ENCODE peak calls at places on chromosomes 11 and 22, in seven cellular contexts. B is fibroblast of villous mesenchyme; V is heart right ventricle; U is body of pancreas; N is Caco-2; Q is left ventricle myocardium inferior; F is CD4-positive, alpha-beta T cell. M is an unnamed sample.

GRCh38 chr22:39721456-39722325 is 151.1 kb downstream of the CACNA1I start:
- DNase-seq in B (no peak), N (no peak), U (no peak), V (no peak), F (no peak), Q (no peak), M (no peak)

GRCh38 chr11:65808744-65809341 is 22.0 kb downstream of the OVOL1 start:
- DNase-seq in N (no peak), B (no peak), Q (no peak), V (no peak), U (no peak), F (no peak), M (no peak)

GRCh38 chr11:57713849-57714248 is 1.5 kb downstream of the TMX2 start:
- DNase-seq in U (no peak), B (no peak), V (no peak), F (no peak), Q (no peak), N (no peak), M (no peak)

GRCh38 chr22:25360891-25361645 is 141.6 kb downstream of the CRYBB2 start:
- DNase-seq in V (no peak), N (no peak), F (no peak), B (no peak), Q (no peak), U (peak; percentile 8), M (no peak)

GRCh38 chr11:103541186-103541795 is 432.1 kb downstream of the DYNC2H1 start:
- DNase-seq in N (peak; percentile 55), V (no peak), U (no peak), F (no peak), B (no peak), Q (no peak), M (no peak)

GRCh38 chr22:26276530-26277200 is 107.4 kb downstream of the SEZ6L start:
- DNase-seq in Q (no peak), V (no peak), B (no peak), F (no peak), N (no peak), U (no peak), M (no peak)

GRCh38 chr11:108780119-108780518 is 115.2 kb downstream of the DDX10 start:
- DNase-seq in N (no peak), F (no peak), Q (no peak), B (no peak), U (no peak), V (no peak), M (no peak)

GRCh38 chr22:29269731-29270474 is 1.8 kb downstream of the EWSR1 start:
- DNase-seq in V (no peak), B (peak; percentile 30), N (no peak), Q (no peak), U (no peak), F (no peak), M (no peak)

GRCh38 chr11:126083829-126084607 is 21.4 kb upstream of the CDON start:
- DNase-seq in Q (no peak), B (no peak), U (peak; percentile 26), F (peak; percentile 11), N (no peak), V (no peak), M (no peak)

GRCh38 chr11:128506999-128507591 is 80.3 kb downstream of the ETS1 start:
- DNase-seq in U (peak; percentile 88), N (peak; percentile 37), Q (peak; percentile 83), B (peak; percentile 98), V (peak; percentile 75), F (no peak), M (no peak)

GRCh38 chr11:69261116-69261515 is 32.8 kb upstream of the MYEOV start:
- DNase-seq in V (no peak), N (no peak), U (no peak), B (no peak), F (no peak), Q (no peak), M (no peak)

GRCh38 chr22:24230911-24231656 is 13.8 kb downstream of the GGT5 start:
- DNase-seq in F (peak; percentile 49), N (peak; percentile 38), U (peak; percentile 64), V (peak; percentile 62), Q (peak; percentile 37), B (no peak), M (no peak)

GRCh38 chr11:67646535-67647336 is 3.8 kb downstream of the ACY3 start:
- DNase-seq in N (no peak), U (peak; percentile 75), F (no peak), B (no peak), V (no peak), Q (no peak), M (no peak)

GRCh38 chr22:17815703-17816254 is 41.5 kb upstream of the BID start:
- DNase-seq in Q (no peak), N (no peak), B (no peak), F (no peak), U (no peak), V (no peak), M (no peak)

GRCh38 chr11:2385156-2386151 is 8.3 kb downstream of the CD81 start:
- DNase-seq in B (no peak), Q (no peak), N (no peak), U (no peak), F (no peak), V (peak; percentile 15), M (no peak)

GRCh38 chr22:38313384-38313955 is 3.8 kb downstream of the CSNK1E start:
- DNase-seq in N (no peak), Q (peak; percentile 78), V (peak; percentile 80), F (no peak), B (peak; percentile 99), U (peak; percentile 42), M (no peak)

GRCh38 chr22:36194971-36195370 is 6.6 kb downstream of the APOL4 start:
- DNase-seq in N (peak; percentile 63), U (peak; percentile 51), F (peak; percentile 7), Q (peak; percentile 38), B (peak; percentile 82), V (peak; percentile 40), M (no peak)

GRCh38 chr22:40491990-40492631 is 121.7 kb downstream of the SGSM3 start:
- DNase-seq in U (no peak), B (peak; percentile 60), F (no peak), N (no peak), Q (no peak), V (no peak), M (no peak)

GRCh38 chr11:120630100-120630499 is 118.6 kb downstream of the GRIK4 start:
- DNase-seq in Q (no peak), V (no peak), F (no peak), U (no peak), N (no peak), B (no peak), M (no peak)

GRCh38 chr22:27331526-27332281 is 469.9 kb downstream of the MN1 start:
- DNase-seq in B (peak; percentile 45), U (peak; percentile 82), N (peak; percentile 20), V (peak; percentile 64), Q (peak; percentile 46), F (no peak), M (no peak)

GRCh38 chr11:19714387-19715363 is 2.0 kb downstream of the NAV2 start:
- DNase-seq in N (no peak), Q (peak; percentile 53), B (peak; percentile 10), F (no peak), U (peak; percentile 63), V (peak; percentile 34), M (no peak)

GRCh38 chr11:69874178-69874983 is 55.2 kb upstream of the FGF3 start:
- DNase-seq in F (no peak), V (no peak), U (no peak), N (no peak), B (no peak), Q (no peak), M (peak; percentile 30)

GRCh38 chr22:25334091-25334490 is 114.7 kb downstream of the CRYBB2 start:
- DNase-seq in N (peak; percentile 55), Q (peak; percentile 28), B (peak; percentile 26), U (no peak), F (peak; percentile 14), V (peak; percentile 78), M (no peak)

GRCh38 chr11:107576497-107577086 is 11.1 kb upstream of the ALKBH8 start:
- DNase-seq in U (peak; percentile 48), V (peak; percentile 23), N (peak; percentile 72), B (peak; percentile 58), Q (no peak), F (peak; percentile 42), M (peak; percentile 66)

GRCh38 chr22:25747245-25747944 is 5.4 kb downstream of the MYO18B start:
- DNase-seq in V (no peak), N (no peak), U (peak; percentile 28), B (peak; percentile 93), Q (no peak), F (no peak), M (no peak)

DNA sequence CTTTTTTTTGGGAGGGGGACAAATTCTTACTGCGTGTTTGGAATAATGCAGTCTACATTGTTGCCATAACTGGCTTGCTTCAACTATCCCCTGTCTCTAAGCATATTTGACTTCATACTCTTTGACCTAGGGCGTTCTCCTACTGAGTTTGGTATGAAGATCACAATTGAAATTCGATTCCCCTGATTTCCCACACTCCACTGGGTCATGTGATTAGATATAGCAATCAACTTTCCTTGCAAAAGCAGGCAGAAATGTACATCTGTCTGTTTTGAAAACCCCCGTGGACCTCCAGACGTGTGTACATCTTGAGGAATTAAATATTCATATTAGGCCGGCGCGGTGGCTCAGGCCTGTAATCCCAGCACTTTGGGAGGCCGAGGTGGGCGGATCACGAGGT is 13.8 kb upstream of the CARD18 start:
- DNase-seq in B (no peak), Q (no peak), N (no peak), F (no peak), V (no peak), U (no peak), M (no peak)
- TF ChIP-seq CTCF in B (no peak), Q (no peak), N (no peak), F (no peak), V (no peak), U (no peak), M (no peak)

GRCh38 chr11:13535819-13536218 is 40.0 kb upstream of the PTH start:
- DNase-seq in U (no peak), F (no peak), N (peak; percentile 50), V (no peak), B (peak; percentile 1), Q (no peak), M (no peak)
- TF ChIP-seq CTCF in U (no peak), F (no peak), N (peak; percentile 51), V (no peak), B (peak; percentile 22), Q (no peak), M (no peak)

GRCh38 chr11:119154178-119154577 is 5.3 kb downstream of the ABCG4 start:
- DNase-seq in Q (no peak), V (no peak), B (no peak), F (no peak), N (no peak), U (no peak), M (no peak)

GRCh38 chr11:119155733-119156492 is 7.1 kb downstream of the ABCG4 start:
- DNase-seq in U (no peak), F (no peak), B (peak; percentile 24), V (no peak), Q (no peak), N (peak; percentile 80), M (no peak)

GRCh38 chr11:119152604-119153003 is 3.8 kb downstream of the ABCG4 start:
- DNase-seq in N (no peak), F (no peak), Q (no peak), B (no peak), V (no peak), U (no peak), M (no peak)

GRCh38 chr11:119152043-119152442 is 3.2 kb downstream of the ABCG4 start:
- DNase-seq in N (no peak), V (no peak), B (no peak), U (no peak), Q (no peak), F (no peak), M (no peak)

GRCh38 chr11:119153049-119153818 is 4.4 kb downstream of the ABCG4 start:
- DNase-seq in B (no peak), N (peak; percentile 31), Q (no peak), F (no peak), V (no peak), U (no peak), M (no peak)
- TF ChIP-seq CTCF in B (peak; percentile 9), N (no peak), Q (no peak), F (no peak), V (no peak), U (no peak), M (no peak)

GRCh38 chr11:64251986-64252837 is 882 bp downstream of the PLCB3 start:
- DNase-seq in Q (peak; percentile 53), U (peak; percentile 60), B (no peak), F (no peak), N (peak; percentile 77), V (peak; percentile 63), M (no peak)
- TF ChIP-seq CTCF in Q (no peak), U (peak; percentile 40), B (peak; percentile 58), F (no peak), N (peak; percentile 48), V (no peak), M (no peak)

M was measured in mesothelial cell of epicardium.